ENCODE peak calls at places on chromosomes 11 and 22, in four cellular contexts. One of them, this sample, is unnamed.
A peak's percentile ranks its signal among the peaks of the same experiment; 100 is the strongest.

GRCh38 chr22:19872779-19873137 is 18.1 kb upstream of the GNB1L start:
- DNase-seq in astrocyte of the cerebellum: no peak
- DNase-seq in thoracic aorta: no peak
- DNase-seq in endothelial cell of umbilical vein: no peak
- DNase-seq in this sample: no peak

GRCh38 chr11:122516686-122517085 is 138.8 kb upstream of the UBASH3B start:
- DNase-seq in astrocyte of the cerebellum: no peak
- DNase-seq in thoracic aorta: no peak
- DNase-seq in endothelial cell of umbilical vein: no peak
- DNase-seq in this sample: no peak

GRCh38 chr11:64858467-64859401 is 14.3 kb upstream of the CDC42BPG start:
- DNase-seq in endothelial cell of umbilical vein: no peak
- DNase-seq in astrocyte of the cerebellum: no peak
- DNase-seq in thoracic aorta: no peak
- DNase-seq in this sample: no peak

GRCh38 chr11:26030419-26030818 is 301.5 kb upstream of the ANO3 start:
- DNase-seq in endothelial cell of umbilical vein: no peak
- DNase-seq in thoracic aorta: no peak
- DNase-seq in astrocyte of the cerebellum: no peak
- DNase-seq in this sample: no peak

GRCh38 chr11:86244063-86244521 is 461 bp upstream of the EED start:
- DNase-seq in endothelial cell of umbilical vein: no peak
- DNase-seq in astrocyte of the cerebellum: peak; percentile 77
- DNase-seq in thoracic aorta: peak; percentile 38
- DNase-seq in this sample: no peak

GRCh38 chr22:45502215-45503070 is at the start of gene FBLN1:
- DNase-seq in astrocyte of the cerebellum: no peak
- DNase-seq in thoracic aorta: no peak
- DNase-seq in endothelial cell of umbilical vein: no peak
- DNase-seq in this sample: no peak

GRCh38 chr22:42990131-42990838 is 24.7 kb downstream of the PACSIN2 start:
- DNase-seq in astrocyte of the cerebellum: no peak
- DNase-seq in endothelial cell of umbilical vein: peak; percentile 56
- DNase-seq in thoracic aorta: no peak
- DNase-seq in this sample: peak; percentile 49

GRCh38 chr22:44623771-44624510 is 78.1 kb upstream of the PRR5 start:
- DNase-seq in endothelial cell of umbilical vein: no peak
- DNase-seq in thoracic aorta: no peak
- DNase-seq in astrocyte of the cerebellum: no peak
- DNase-seq in this sample: no peak

GRCh38 chr11:18264035-18264434 is 2.0 kb upstream of the SAA1 start:
- DNase-seq in astrocyte of the cerebellum: no peak
- DNase-seq in thoracic aorta: no peak
- DNase-seq in endothelial cell of umbilical vein: no peak
- DNase-seq in this sample: no peak

GRCh38 chr11:73333626-73334199 is 25.6 kb downstream of the ARHGEF17 start:
- DNase-seq in astrocyte of the cerebellum: no peak
- DNase-seq in thoracic aorta: no peak
- DNase-seq in endothelial cell of umbilical vein: peak; percentile 36
- DNase-seq in this sample: no peak

GRCh38 chr11:128667873-128668272 is 26.0 kb upstream of the FLI1 start:
- DNase-seq in endothelial cell of umbilical vein: no peak
- DNase-seq in thoracic aorta: no peak
- DNase-seq in astrocyte of the cerebellum: no peak
- DNase-seq in this sample: no peak

GRCh38 chr22:27133951-27134664 is 476.7 kb downstream of the MIAT start:
- DNase-seq in endothelial cell of umbilical vein: peak; percentile 60
- DNase-seq in thoracic aorta: no peak
- DNase-seq in astrocyte of the cerebellum: peak; percentile 67
- DNase-seq in this sample: peak; percentile 20

GRCh38 chr22:39469681-39470461 is 13.1 kb downstream of the MGAT3 start:
- DNase-seq in endothelial cell of umbilical vein: no peak
- DNase-seq in astrocyte of the cerebellum: no peak
- DNase-seq in thoracic aorta: no peak
- DNase-seq in this sample: no peak

GRCh38 chr11:32439488-32440210 is 4.3 kb upstream of the WT1 start:
- DNase-seq in endothelial cell of umbilical vein: no peak
- DNase-seq in thoracic aorta: no peak
- DNase-seq in astrocyte of the cerebellum: no peak
- DNase-seq in this sample: no peak

GRCh38 chr11:74465291-74465708 is 2.0 kb downstream of the KCNE3 start:
- DNase-seq in astrocyte of the cerebellum: no peak
- DNase-seq in endothelial cell of umbilical vein: no peak
- DNase-seq in thoracic aorta: no peak
- DNase-seq in this sample: no peak

GRCh38 chr11:63212742-63213141 is 30.7 kb downstream of the SLC22A25 start:
- DNase-seq in endothelial cell of umbilical vein: peak; percentile 14
- DNase-seq in astrocyte of the cerebellum: no peak
- DNase-seq in thoracic aorta: no peak
- DNase-seq in this sample: no peak

GRCh38 chr22:24141586-24141985 is 39.7 kb upstream of the SUSD2 start:
- DNase-seq in endothelial cell of umbilical vein: no peak
- DNase-seq in thoracic aorta: no peak
- DNase-seq in astrocyte of the cerebellum: no peak
- DNase-seq in this sample: no peak

GRCh38 chr11:20014067-20014402 is 146.2 kb downstream of the DBX1 start:
- DNase-seq in endothelial cell of umbilical vein: no peak
- DNase-seq in thoracic aorta: no peak
- DNase-seq in astrocyte of the cerebellum: no peak
- DNase-seq in this sample: no peak

GRCh38 chr11:126561327-126561893 is 205.9 kb downstream of the ST3GAL4 start:
- DNase-seq in astrocyte of the cerebellum: peak; percentile 69
- DNase-seq in endothelial cell of umbilical vein: peak; percentile 51
- DNase-seq in thoracic aorta: no peak
- DNase-seq in this sample: peak; percentile 51

GRCh38 chr22:45602004-45602733 is 69.5 kb upstream of the ATXN10 start:
- DNase-seq in endothelial cell of umbilical vein: no peak
- DNase-seq in thoracic aorta: no peak
- DNase-seq in astrocyte of the cerebellum: no peak
- DNase-seq in this sample: no peak

GRCh38 chr11:6531267-6531752 is 34.2 kb downstream of the DNHD1 start:
- DNase-seq in astrocyte of the cerebellum: peak; percentile 24
- DNase-seq in endothelial cell of umbilical vein: peak; percentile 75
- DNase-seq in thoracic aorta: no peak
- DNase-seq in this sample: peak; percentile 12

GRCh38 chr11:4464216-4465159 is 15.4 kb downstream of the OR52K2 start:
- DNase-seq in astrocyte of the cerebellum: no peak
- DNase-seq in endothelial cell of umbilical vein: no peak
- DNase-seq in thoracic aorta: no peak
- DNase-seq in this sample: no peak

GRCh38 chr11:48052183-48053040 is 72.1 kb downstream of the PTPRJ start:
- DNase-seq in thoracic aorta: no peak
- DNase-seq in endothelial cell of umbilical vein: peak; percentile 19
- DNase-seq in astrocyte of the cerebellum: peak; percentile 45
- DNase-seq in this sample: no peak

GRCh38 chr11:61609000-61609969 is 28.4 kb upstream of the SYT7 start:
- DNase-seq in endothelial cell of umbilical vein: no peak
- DNase-seq in thoracic aorta: no peak
- DNase-seq in astrocyte of the cerebellum: no peak
- DNase-seq in this sample: no peak

GRCh38 chr11:130295657-130296056 is 19.1 kb downstream of the ZBTB44 start:
- DNase-seq in thoracic aorta: no peak
- DNase-seq in astrocyte of the cerebellum: no peak
- DNase-seq in endothelial cell of umbilical vein: no peak
- DNase-seq in this sample: no peak

GRCh38 chr11:9825315-9825714 is 161.4 kb downstream of the SWAP70 start:
- DNase-seq in endothelial cell of umbilical vein: peak; percentile 35
- DNase-seq in astrocyte of the cerebellum: no peak
- DNase-seq in thoracic aorta: no peak
- DNase-seq in this sample: no peak

GRCh38 chr22:43419371-43420080 is 7.7 kb downstream of the MPPED1 start:
- DNase-seq in endothelial cell of umbilical vein: no peak
- DNase-seq in astrocyte of the cerebellum: no peak
- DNase-seq in thoracic aorta: no peak
- DNase-seq in this sample: no peak

GRCh38 chr11:17459211-17459610 is 17.4 kb downstream of the ABCC8 start:
- DNase-seq in thoracic aorta: no peak
- DNase-seq in astrocyte of the cerebellum: no peak
- DNase-seq in endothelial cell of umbilical vein: no peak
- DNase-seq in this sample: no peak

GRCh38 chr11:3089236-3090061 is 32.2 kb upstream of the CARS1 start:
- DNase-seq in endothelial cell of umbilical vein: no peak
- DNase-seq in astrocyte of the cerebellum: no peak
- DNase-seq in thoracic aorta: no peak
- DNase-seq in this sample: no peak

This sample was measured in smooth muscle cell of the brain vasculature.